ENCODE peak calls at places on chromosomes 4 and X, in five cellular contexts. Z is right lobe of liver, C is tibial artery, S is pancreas, V is smooth muscle cell of the brain vasculature. F is an unnamed sample.

GRCh38 chr4:104451573-104451972 is 43.1 kb downstream of the CXXC4 start:
- DNase-seq in S (no peak), C (no peak), V (no peak), Z (no peak), F (no peak)

GRCh38 chr4:16770887-16771286 is 127.6 kb downstream of the LDB2 start:
- DNase-seq in V (no peak), S (no peak), Z (no peak), C (no peak), F (no peak)

GRCh38 chr4:160026720-160027119 is 923.8 kb downstream of the RAPGEF2 start:
- DNase-seq in Z (no peak), S (no peak), V (no peak), C (no peak), F (no peak)

GRCh38 chrX:117743469-117744251 is 372.9 kb downstream of the KLHL13 start:
- DNase-seq in S (no peak), Z (no peak), V (no peak), C (no peak), F (peak)

GRCh38 chr4:113116414-113117345 is 67.2 kb downstream of the ANK2 start:
- DNase-seq in C (no peak), S (no peak), Z (no peak), V (no peak), F (no peak)

GRCh38 chr4:138263438-138263837 is 21.3 kb upstream of the SLC7A11 start:
- DNase-seq in V (no peak), S (no peak), Z (no peak), C (no peak), F (no peak)

GRCh38 chr4:150385606-150386005 is 196.3 kb upstream of the MAB21L2 start:
- DNase-seq in V (peak), Z (no peak), C (peak), S (no peak), F (no peak)

GRCh38 chr4:48669086-48669485 is 111.0 kb downstream of the FRYL start:
- DNase-seq in S (no peak), V (no peak), Z (no peak), C (no peak), F (no peak)

GRCh38 chr4:56705373-56705772 is 24.3 kb upstream of the HOPX start:
- DNase-seq in Z (no peak), V (no peak), C (no peak), S (no peak), F (no peak)

GRCh38 chr4:68038272-68038671 is 75.0 kb upstream of the TMPRSS11A start:
- DNase-seq in V (no peak), Z (no peak), S (no peak), C (no peak), F (no peak)

GRCh38 chr4:2330119-2331042 is 68.5 kb upstream of the MXD4 start:
- DNase-seq in V (no peak), Z (no peak), C (peak), S (no peak), F (no peak)

GRCh38 chr4:100797791-100798190 is 280.0 kb upstream of the EMCN start:
- DNase-seq in V (no peak), Z (no peak), S (no peak), C (no peak), F (no peak)

GRCh38 chr4:183347586-183347985 is 25.4 kb upstream of the CLDN24 start:
- DNase-seq in Z (no peak), V (no peak), C (no peak), S (no peak), F (no peak)

GRCh38 chr4:179893967-179894590 is 2349.1 kb upstream of the TENM3 start:
- DNase-seq in S (no peak), V (no peak), Z (no peak), C (no peak), F (no peak)

GRCh38 chr4:46392421-46392820 is 2.5 kb upstream of the GABRA2 start:
- DNase-seq in Z (no peak), S (no peak), V (no peak), C (no peak), F (no peak)

GRCh38 chrX:140343226-140343873 is 161.5 kb downstream of the SOX3 start:
- DNase-seq in V (no peak), Z (no peak), S (no peak), C (no peak), F (no peak)

GRCh38 chr4:82733636-82734035 is 65.0 kb downstream of the SCD5 start:
- DNase-seq in V (no peak), C (no peak), S (no peak), Z (no peak), F (no peak)